ENCODE peak calls at places on chromosomes 5 and 9, in four cellular contexts. J, R, Y and H are unnamed samples.

GRCh38 chr9:129283290-129283691 is 105.2 kb upstream of the IER5L start:
- DNase-seq in Y (no peak), J (peak), R (no peak), H (no peak)

GRCh38 chr9:71685394-71685793 is 82.9 kb downstream of the CEMIP2 start:
- DNase-seq in J (no peak), R (no peak), Y (no peak), H (no peak)

GRCh38 chr5:31378838-31379237 is 153.1 kb downstream of the DROSHA start:
- DNase-seq in J (no peak), R (no peak), Y (no peak), H (peak)

GRCh38 chr5:124963236-124963929 is 216.9 kb upstream of the ZNF608 start:
- DNase-seq in J (peak), Y (no peak), R (no peak), H (peak)

GRCh38 chr9:124368692-124369091 is 46.5 kb downstream of the PSMB7 start:
- DNase-seq in J (no peak), Y (no peak), R (no peak), H (no peak)

GRCh38 chr5:100520348-100520747 is 14.8 kb upstream of the FAM174A start:
- DNase-seq in J (no peak), Y (no peak), R (no peak), H (no peak)

GRCh38 chr9:36598281-36598680 is 25.6 kb downstream of the MELK start:
- DNase-seq in Y (no peak), R (no peak), J (no peak), H (no peak)

GRCh38 chr5:54491326-54491725 is 26.2 kb upstream of the SNX18 start:
- DNase-seq in J (no peak), Y (no peak), R (no peak), H (no peak)

GRCh38 chr5:77083088-77083487 is 4.0 kb downstream of the ZBED3 start:
- DNase-seq in J (no peak), Y (no peak), R (no peak), H (no peak)

GRCh38 chr5:77077821-77078176 is 9.3 kb downstream of the ZBED3 start:
- DNase-seq in R (no peak), Y (no peak), J (no peak), H (no peak)

GRCh38 chr5:77082280-77082679 is 4.8 kb downstream of the ZBED3 start:
- DNase-seq in Y (no peak), R (no peak), J (no peak), H (no peak)

GRCh38 chr5:77076961-77077820 is 9.9 kb downstream of the ZBED3 start:
- DNase-seq in J (no peak), R (peak), Y (peak), H (peak)

GRCh38 chr5:77080905-77081304 is 6.2 kb downstream of the ZBED3 start:
- DNase-seq in J (no peak), R (no peak), Y (no peak), H (no peak)
- TF ChIP-seq CTCF in J (no peak), R (no peak), Y (no peak), H (no peak)

GRCh38 chr5:14267166-14267838 is 124.2 kb downstream of the TRIO start:
- DNase-seq in J (no peak), R (no peak), Y (no peak), H (peak)

GRCh38 chr5:14268738-14269137 is 125.6 kb downstream of the TRIO start:
- DNase-seq in R (peak), J (no peak), Y (no peak), H (no peak)

GRCh38 chr5:14269395-14269794 is 126.3 kb downstream of the TRIO start:
- DNase-seq in J (no peak), R (no peak), Y (no peak), H (no peak)

GRCh38 chr5:14266686-14267085 is 123.5 kb downstream of the TRIO start:
- DNase-seq in Y (no peak), J (no peak), R (no peak), H (no peak)

DNA sequence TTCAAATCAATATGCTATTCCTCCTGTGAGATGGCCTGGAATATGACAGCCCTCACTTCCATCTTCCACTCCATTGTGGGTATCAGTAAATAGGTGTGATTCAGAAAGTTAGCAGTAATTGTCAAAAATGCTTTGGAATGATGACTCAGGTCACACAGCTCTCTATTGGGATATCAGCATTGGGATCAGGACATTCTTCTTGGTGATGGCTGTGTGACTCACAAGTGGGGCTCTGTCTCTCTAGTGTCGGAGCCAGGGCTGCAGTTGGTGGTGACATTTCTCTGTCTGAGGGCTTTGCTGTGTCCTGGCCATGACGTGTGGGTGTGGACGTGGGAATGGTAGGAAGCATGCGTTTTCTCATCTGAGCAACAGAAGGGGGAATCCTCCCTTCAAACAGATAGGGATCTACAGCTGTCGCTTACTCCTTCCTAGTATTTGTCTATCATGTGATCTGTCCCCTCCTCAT is 125.1 kb downstream of the TRIO start:
- DNase-seq in J (no peak), R (no peak), Y (no peak), H (peak)
- H3K4me3 ChIP-seq in J (no peak), R (no peak), Y (no peak), H (no peak)

GRCh38 chr5:112154940-112155686 is 264.0 kb downstream of the EPB41L4A start:
- DNase-seq in Y (no peak), R (no peak), J (no peak), H (peak)
- H3K27ac ChIP-seq in Y (no peak), R (no peak), J (no peak), H (no peak)

GRCh38 chr5:1883120-1883924 is 597 bp upstream of the IRX4 start:
- DNase-seq in Y (no peak), J (no peak), R (no peak), H (no peak)
- TF ChIP-seq CTCF in Y (no peak), J (no peak), R (no peak), H (peak)

GRCh38 chr5:90621848-90622247 is 63.3 kb downstream of the ADGRV1 start:
- DNase-seq in R (no peak), J (no peak), Y (no peak), H (no peak)
- H3K4me3 ChIP-seq in R (no peak), J (no peak), Y (no peak), H (no peak)

GRCh38 chr9:15374310-15374709 is 48.4 kb upstream of the SNAPC3 start:
- DNase-seq in R (no peak), J (no peak), Y (no peak), H (no peak)
- H3K27ac ChIP-seq in R (no peak), J (peak), Y (peak), H (no peak)

DNA sequence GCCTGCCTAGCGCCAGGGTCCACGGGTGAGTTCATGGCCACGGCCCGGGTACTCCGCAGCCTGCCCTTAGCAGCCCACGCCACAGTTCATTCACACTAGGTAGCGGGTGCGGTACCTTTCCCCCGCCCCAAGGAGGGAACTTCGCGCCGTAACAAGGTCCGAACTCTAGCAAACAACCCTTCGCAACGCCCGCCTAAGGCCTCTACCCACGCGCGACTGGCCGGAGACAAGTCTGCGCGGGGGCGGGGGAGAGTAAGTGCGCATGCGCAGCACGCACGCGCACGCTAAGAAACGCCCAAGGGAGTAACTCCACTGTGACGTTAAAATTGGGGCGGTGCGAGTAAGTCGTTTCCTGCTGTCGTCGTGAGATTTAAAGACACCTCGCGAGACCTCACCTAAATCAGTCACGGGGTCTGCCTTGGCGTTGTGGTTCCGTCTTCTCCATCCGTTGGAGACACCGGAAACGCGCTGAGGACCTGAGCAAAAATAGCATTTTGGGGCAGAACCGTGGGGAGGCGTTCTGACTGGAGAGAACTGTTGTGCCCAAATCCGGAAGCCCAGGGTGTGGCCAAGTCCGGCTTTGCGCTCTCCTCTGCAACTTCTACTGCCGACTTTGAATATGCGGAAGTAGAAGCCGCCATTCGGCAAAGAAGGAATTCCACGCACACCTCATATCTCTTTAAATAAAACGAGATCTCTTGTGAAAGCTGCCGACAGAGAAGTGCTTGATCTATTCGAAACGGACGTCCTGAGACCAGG is at the start of gene RAPGEF6:
- DNase-seq in Y (peak), J (peak), R (peak), H (peak)
- TF ChIP-seq CTCF in Y (peak), J (peak), R (no peak), H (peak)

GRCh38 chr5:135574493-135574892 is 4.3 kb downstream of the CXCL14 start:
- DNase-seq in Y (no peak), R (no peak), J (no peak), H (no peak)

GRCh38 chr5:135577421-135577820 is 1.4 kb downstream of the CXCL14 start:
- DNase-seq in Y (no peak), J (no peak), R (no peak), H (no peak)

GRCh38 chr5:135578685-135579341 is at the start of gene CXCL14:
- DNase-seq in J (peak), Y (no peak), R (peak), H (peak)

GRCh38 chr5:135576075-135576599 is 2.7 kb downstream of the CXCL14 start:
- DNase-seq in R (no peak), Y (no peak), J (no peak), H (peak)

DNA sequence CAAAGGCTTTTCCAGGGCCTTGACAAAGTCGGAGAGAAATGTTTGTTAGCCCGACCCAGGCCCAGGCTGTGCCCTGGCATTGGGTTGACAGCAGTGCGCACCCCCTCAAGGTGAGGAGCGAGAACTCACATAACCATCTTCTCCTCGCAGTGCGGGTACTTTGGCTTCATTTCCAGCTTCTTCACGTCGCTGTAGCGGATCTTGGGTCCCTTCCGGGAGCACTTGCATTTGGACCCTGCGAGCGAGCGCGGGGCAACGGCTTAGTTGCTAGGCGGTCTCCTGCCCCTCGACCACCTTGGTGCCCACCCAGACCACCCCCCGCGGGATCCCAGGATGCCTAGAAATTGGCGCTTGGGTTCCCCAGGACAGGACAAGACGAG is 496 bp downstream of the CXCL14 start:
- DNase-seq in R (no peak), Y (no peak), J (no peak), H (no peak)
- H3K4me3 ChIP-seq in R (peak), Y (no peak), J (peak), H (no peak)